ENCODE peak calls at places on chromosome 4, in six cellular contexts. One of them, this sample, is unnamed.

GRCh38 chr4:8207314-8207713 is 8.2 kb downstream of the SH3TC1 start:
- DNase-seq in RWPE1: no peak
- DNase-seq in T-helper 1 cell: no peak
- DNase-seq in RCC 7860: no peak
- DNase-seq in aorta: no peak
- DNase-seq in putamen: no peak
- DNase-seq in this sample: no peak

GRCh38 chr4:160238790-160239189 is 1135.9 kb downstream of the RAPGEF2 start:
- DNase-seq in aorta: no peak
- DNase-seq in RWPE1: no peak
- DNase-seq in RCC 7860: no peak
- DNase-seq in putamen: no peak
- DNase-seq in T-helper 1 cell: no peak
- DNase-seq in this sample: no peak

GRCh38 chr4:173499568-173500535 is 30.2 kb downstream of the HAND2 start:
- DNase-seq in putamen: no peak
- DNase-seq in T-helper 1 cell: no peak
- DNase-seq in aorta: no peak
- DNase-seq in RCC 7860: no peak
- DNase-seq in RWPE1: no peak
- DNase-seq in this sample: no peak

GRCh38 chr4:122854444-122854843 is 27.8 kb downstream of the FGF2 start:
- DNase-seq in T-helper 1 cell: no peak
- DNase-seq in putamen: peak; percentile 70
- DNase-seq in RWPE1: no peak
- DNase-seq in aorta: no peak
- DNase-seq in RCC 7860: peak; percentile 26
- DNase-seq in this sample: peak; percentile 69

GRCh38 chr4:165662341-165662740 is 210.7 kb upstream of the TLL1 start:
- DNase-seq in putamen: no peak
- DNase-seq in RWPE1: no peak
- DNase-seq in aorta: no peak
- DNase-seq in T-helper 1 cell: no peak
- DNase-seq in RCC 7860: no peak
- DNase-seq in this sample: no peak

GRCh38 chr4:186554890-186555827 is at the start of gene MTNR1A:
- DNase-seq in RWPE1: peak; percentile 13
- DNase-seq in putamen: no peak
- DNase-seq in RCC 7860: no peak
- DNase-seq in T-helper 1 cell: no peak
- DNase-seq in aorta: no peak
- DNase-seq in this sample: no peak

GRCh38 chr4:113952452-113953029 is 26.9 kb downstream of the ARSJ start:
- DNase-seq in putamen: no peak
- DNase-seq in RWPE1: peak; percentile 35
- DNase-seq in T-helper 1 cell: peak; percentile 3
- DNase-seq in aorta: no peak
- DNase-seq in RCC 7860: no peak
- DNase-seq in this sample: peak; percentile 61

GRCh38 chr4:185626798-185627197 is 91.5 kb upstream of the PDLIM3 start:
- DNase-seq in putamen: no peak
- DNase-seq in RWPE1: no peak
- DNase-seq in T-helper 1 cell: no peak
- DNase-seq in aorta: no peak
- DNase-seq in RCC 7860: no peak
- DNase-seq in this sample: no peak

GRCh38 chr4:39062094-39062493 is at the start of gene KLHL5:
- DNase-seq in RCC 7860: no peak
- DNase-seq in putamen: no peak
- DNase-seq in RWPE1: no peak
- DNase-seq in aorta: no peak
- DNase-seq in T-helper 1 cell: no peak
- DNase-seq in this sample: no peak

GRCh38 chr4:148214529-148215166 is 227.6 kb downstream of the NR3C2 start:
- DNase-seq in T-helper 1 cell: no peak
- DNase-seq in RCC 7860: no peak
- DNase-seq in aorta: peak; percentile 82
- DNase-seq in RWPE1: no peak
- DNase-seq in putamen: no peak
- DNase-seq in this sample: no peak

GRCh38 chr4:107709916-107710315 is 10.1 kb downstream of the PAPSS1 start:
- DNase-seq in RCC 7860: no peak
- DNase-seq in T-helper 1 cell: no peak
- DNase-seq in putamen: peak; percentile 57
- DNase-seq in RWPE1: no peak
- DNase-seq in aorta: no peak
- DNase-seq in this sample: no peak

This sample was measured in kidney glomerular epithelial cell.